ENCODE peak calls at places on chromosome 18, in eight cellular contexts. One of them, this sample, is unnamed.

GRCh38 chr18:62279561-62279960 is 45.5 kb upstream of the TNFRSF11A start:
- DNase-seq in GM12891: no peak
- DNase-seq in NCI-H510A: peak
- DNase-seq in body of pancreas: no peak
- DNase-seq in T-helper 1 cell: no peak
- DNase-seq in T follicular helper cell: no peak
- DNase-seq in GM03348: no peak
- DNase-seq in AG04449: no peak
- DNase-seq in this sample: no peak

GRCh38 chr18:47184419-47185050 is 8.4 kb upstream of the IER3IP1 start:
- DNase-seq in GM12891: no peak
- DNase-seq in NCI-H510A: peak
- DNase-seq in body of pancreas: peak
- DNase-seq in T-helper 1 cell: no peak
- DNase-seq in T follicular helper cell: no peak
- DNase-seq in GM03348: no peak
- DNase-seq in AG04449: no peak
- DNase-seq in this sample: no peak

GRCh38 chr18:48623468-48624220 is 84.8 kb downstream of the CTIF start:
- DNase-seq in GM12891: no peak
- DNase-seq in NCI-H510A: no peak
- DNase-seq in body of pancreas: no peak
- DNase-seq in T-helper 1 cell: no peak
- DNase-seq in T follicular helper cell: no peak
- DNase-seq in GM03348: peak
- DNase-seq in AG04449: peak
- DNase-seq in this sample: peak

GRCh38 chr18:75529394-75529793 is 101.9 kb upstream of the SMIM21 start:
- DNase-seq in GM12891: no peak
- DNase-seq in NCI-H510A: no peak
- DNase-seq in body of pancreas: no peak
- DNase-seq in T-helper 1 cell: no peak
- DNase-seq in T follicular helper cell: no peak
- DNase-seq in GM03348: no peak
- DNase-seq in AG04449: no peak
- DNase-seq in this sample: no peak

GRCh38 chr18:24959100-24959499 is 392.9 kb downstream of the ZNF521 start:
- DNase-seq in GM12891: no peak
- DNase-seq in NCI-H510A: no peak
- DNase-seq in body of pancreas: no peak
- DNase-seq in T-helper 1 cell: no peak
- DNase-seq in T follicular helper cell: no peak
- DNase-seq in GM03348: no peak
- DNase-seq in AG04449: no peak
- DNase-seq in this sample: no peak

GRCh38 chr18:26432651-26433424 is 115.5 kb downstream of the KCTD1 start:
- DNase-seq in GM12891: no peak
- DNase-seq in NCI-H510A: no peak
- DNase-seq in body of pancreas: no peak
- DNase-seq in T-helper 1 cell: no peak
- DNase-seq in T follicular helper cell: no peak
- DNase-seq in GM03348: no peak
- DNase-seq in AG04449: no peak
- DNase-seq in this sample: no peak

GRCh38 chr18:57447154-57447621 is 12.0 kb downstream of the ONECUT2 start:
- DNase-seq in GM12891: no peak
- DNase-seq in NCI-H510A: no peak
- DNase-seq in body of pancreas: no peak
- DNase-seq in T-helper 1 cell: no peak
- DNase-seq in T follicular helper cell: no peak
- DNase-seq in GM03348: peak
- DNase-seq in AG04449: no peak
- DNase-seq in this sample: no peak

GRCh38 chr18:58051765-58052460 is 7.9 kb downstream of the NEDD4L start:
- DNase-seq in GM12891: no peak
- DNase-seq in NCI-H510A: no peak
- DNase-seq in body of pancreas: no peak
- DNase-seq in T-helper 1 cell: no peak
- DNase-seq in T follicular helper cell: no peak
- DNase-seq in GM03348: peak
- DNase-seq in AG04449: no peak
- DNase-seq in this sample: no peak

GRCh38 chr18:47100214-47100831 is 50.0 kb downstream of the HDHD2 start:
- DNase-seq in GM12891: peak
- DNase-seq in NCI-H510A: peak
- DNase-seq in body of pancreas: peak
- DNase-seq in T-helper 1 cell: peak
- DNase-seq in T follicular helper cell: peak
- DNase-seq in GM03348: peak
- DNase-seq in AG04449: no peak
- DNase-seq in this sample: peak

GRCh38 chr18:60693426-60693825 is 320.9 kb upstream of the MC4R start:
- DNase-seq in GM12891: no peak
- DNase-seq in NCI-H510A: no peak
- DNase-seq in body of pancreas: no peak
- DNase-seq in T-helper 1 cell: no peak
- DNase-seq in T follicular helper cell: no peak
- DNase-seq in GM03348: no peak
- DNase-seq in AG04449: no peak
- DNase-seq in this sample: no peak

GRCh38 chr18:75169411-75169810 is 39.5 kb downstream of the PTGR3 start:
- DNase-seq in GM12891: no peak
- DNase-seq in NCI-H510A: no peak
- DNase-seq in body of pancreas: no peak
- DNase-seq in T-helper 1 cell: no peak
- DNase-seq in T follicular helper cell: no peak
- DNase-seq in GM03348: no peak
- DNase-seq in AG04449: no peak
- DNase-seq in this sample: no peak

GRCh38 chr18:1585881-1586488 is 681.3 kb downstream of the ADCYAP1 start:
- DNase-seq in GM12891: no peak
- DNase-seq in NCI-H510A: no peak
- DNase-seq in body of pancreas: no peak
- DNase-seq in T-helper 1 cell: no peak
- DNase-seq in T follicular helper cell: no peak
- DNase-seq in GM03348: peak
- DNase-seq in AG04449: no peak
- DNase-seq in this sample: peak

GRCh38 chr18:13036622-13037320 is 45.6 kb downstream of the CEP192 start:
- DNase-seq in GM12891: no peak
- DNase-seq in NCI-H510A: no peak
- DNase-seq in body of pancreas: no peak
- DNase-seq in T-helper 1 cell: no peak
- DNase-seq in T follicular helper cell: no peak
- DNase-seq in GM03348: peak
- DNase-seq in AG04449: peak
- DNase-seq in this sample: no peak

GRCh38 chr18:28123401-28124030 is 53.4 kb downstream of the CDH2 start:
- DNase-seq in GM12891: no peak
- DNase-seq in NCI-H510A: no peak
- DNase-seq in body of pancreas: no peak
- DNase-seq in T-helper 1 cell: no peak
- DNase-seq in T follicular helper cell: no peak
- DNase-seq in GM03348: peak
- DNase-seq in AG04449: no peak
- DNase-seq in this sample: no peak

GRCh38 chr18:45275367-45276113 is 339.7 kb upstream of the SLC14A2 start:
- DNase-seq in GM12891: no peak
- DNase-seq in NCI-H510A: no peak
- DNase-seq in body of pancreas: no peak
- DNase-seq in T-helper 1 cell: no peak
- DNase-seq in T follicular helper cell: no peak
- DNase-seq in GM03348: no peak
- DNase-seq in AG04449: no peak
- DNase-seq in this sample: no peak

This sample was measured in GM04503.